ENCODE peak calls at places on chromosome 16, in ten cellular contexts. P is neural progenitor cell, R is GM12864, W is lower lobe of right lung, Z is AG09309, J is adrenal gland, H is cardiac muscle cell, G is endothelial cell, D is upper lobe of right lung, C is pancreas. X is an unnamed sample.

GRCh38 chr16:49932449-49932848 is 76.5 kb upstream of the ZNF423 start:
- DNase-seq in P (no peak), R (no peak), W (no peak), Z (no peak), J (no peak), H (no peak), G (no peak), D (no peak), C (no peak), X (no peak)

GRCh38 chr16:11743308-11744074 is 834 bp upstream of the TXNDC11 start:
- DNase-seq in P (no peak), R (no peak), W (peak; percentile 78), Z (no peak), J (peak; percentile 56), H (peak; percentile 84), G (peak; percentile 4), D (peak; percentile 77), C (no peak), X (peak; percentile 56)

GRCh38 chr16:67245674-67246080 is 1.6 kb downstream of the FHOD1 start:
- DNase-seq in P (no peak), R (no peak), W (no peak), Z (no peak), J (no peak), H (no peak), G (no peak), D (no peak), C (no peak), X (no peak)

GRCh38 chr16:27252206-27252585 is 16.4 kb downstream of the NSMCE1 start:
- DNase-seq in P (no peak), R (no peak), W (no peak), Z (no peak), J (no peak), H (no peak), G (no peak), D (no peak), C (no peak), X (no peak)

GRCh38 chr16:1309888-1310831 is 724 bp downstream of the UBE2I start:
- DNase-seq in P (no peak), R (no peak), W (peak; percentile 73), Z (no peak), J (peak; percentile 77), H (peak; percentile 52), G (no peak), D (peak; percentile 87), C (no peak), X (no peak)

GRCh38 chr16:88437367-88437964 is 15.6 kb upstream of the ZFPM1 start:
- DNase-seq in P (peak; percentile 87), R (no peak), W (peak; percentile 69), Z (no peak), J (no peak), H (peak; percentile 43), G (peak; percentile 75), D (peak; percentile 83), C (peak; percentile 79), X (peak; percentile 83)

GRCh38 chr16:80718480-80719220 is 85.7 kb downstream of the CDYL2 start:
- DNase-seq in P (peak; percentile 20), R (no peak), W (no peak), Z (no peak), J (peak; percentile 45), H (peak; percentile 33), G (no peak), D (no peak), C (peak; percentile 68), X (no peak)

GRCh38 chr16:6926762-6927161 is 405.9 kb upstream of the RBFOX1 start:
- DNase-seq in P (peak; percentile 64), R (no peak), W (no peak), Z (no peak), J (no peak), H (no peak), G (no peak), D (no peak), C (no peak), X (peak; percentile 37)

GRCh38 chr16:17481741-17482140 is 11.0 kb upstream of the XYLT1 start:
- DNase-seq in P (no peak), R (no peak), W (no peak), Z (no peak), J (no peak), H (no peak), G (no peak), D (no peak), C (no peak), X (peak; percentile 73)

GRCh38 chr16:20789130-20789529 is 17.1 kb downstream of the ERI2 start:
- DNase-seq in P (no peak), R (no peak), W (no peak), Z (no peak), J (no peak), H (no peak), G (no peak), D (no peak), C (no peak), X (no peak)

GRCh38 chr16:25176136-25176535 is 40.6 kb upstream of the AQP8 start:
- DNase-seq in P (no peak), R (no peak), W (no peak), Z (no peak), J (peak; percentile 18), H (no peak), G (no peak), D (peak; percentile 36), C (no peak), X (no peak)
- TF ChIP-seq CTCF in P (no peak), R (no peak), W (no peak), Z (no peak), J (no peak), H (peak; percentile 3), G (no peak), D (no peak), C (no peak), X (no peak)

DNA sequence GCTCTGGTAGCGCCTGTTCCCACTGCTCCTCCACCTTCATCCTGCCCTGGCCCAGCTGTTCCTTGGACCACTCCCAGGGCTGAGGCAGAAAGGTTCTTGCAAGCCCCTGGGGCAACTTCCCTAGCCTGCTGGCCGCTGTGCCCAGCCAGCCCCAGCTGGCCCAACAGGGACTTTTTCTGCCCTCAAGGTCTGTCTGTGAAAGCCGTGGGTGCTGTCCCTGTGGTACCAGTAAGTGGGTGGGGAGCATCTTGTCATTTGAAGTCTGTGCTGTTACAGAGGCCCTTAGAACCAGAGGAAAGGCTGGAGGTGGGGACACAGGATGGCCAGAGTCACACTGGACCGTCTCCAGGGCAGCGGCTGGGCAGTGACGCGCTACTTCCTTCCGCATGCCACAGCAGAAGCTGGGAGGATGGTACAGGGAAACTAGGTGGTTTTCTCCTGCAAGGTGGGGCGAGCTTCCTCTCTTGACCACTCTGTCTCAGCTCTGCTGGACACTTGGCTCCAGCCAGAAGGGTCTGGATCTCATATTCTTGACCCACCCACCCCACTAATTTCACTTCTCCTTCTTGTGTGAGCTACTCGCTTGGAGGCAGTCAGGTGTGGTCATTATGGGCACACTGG is 87.8 kb downstream of the PLCG2 start:
- DNase-seq in P (no peak), R (no peak), W (peak; percentile 81), Z (no peak), J (peak; percentile 69), H (no peak), G (no peak), D (peak; percentile 79), C (no peak), X (no peak)
- TF ChIP-seq CTCF in P (no peak), R (no peak), W (no peak), Z (no peak), J (no peak), H (no peak), G (no peak), D (no peak), C (no peak), X (no peak)

GRCh38 chr16:24568392-24568791 is 29.0 kb downstream of the RBBP6 start:
- DNase-seq in P (no peak), R (no peak), W (no peak), Z (peak; percentile 5), J (no peak), H (peak; percentile 29), G (no peak), D (no peak), C (no peak), X (no peak)
- TF ChIP-seq CTCF in P (peak; percentile 19), R (no peak), W (no peak), Z (peak; percentile 34), J (peak; percentile 38), H (peak; percentile 22), G (peak; percentile 15), D (peak; percentile 24), C (no peak), X (no peak)

GRCh38 chr16:89972244-89973234 is 24.0 kb downstream of the DEF8 start:
- DNase-seq in P (peak; percentile 97), R (no peak), W (peak; percentile 96), Z (peak; percentile 42), J (peak; percentile 90), H (peak; percentile 95), G (peak; percentile 96), D (peak; percentile 97), C (peak; percentile 95), X (peak; percentile 92)
- TF ChIP-seq CTCF in P (peak; percentile 19), R (peak; percentile 13), W (peak; percentile 22), Z (no peak), J (no peak), H (no peak), G (no peak), D (no peak), C (no peak), X (no peak)

GRCh38 chr16:5575121-5575520 is 477.5 kb upstream of the EEF2KMT start:
- DNase-seq in P (no peak), R (no peak), W (no peak), Z (no peak), J (no peak), H (no peak), G (no peak), D (no peak), C (no peak), X (no peak)
- TF ChIP-seq CTCF in P (no peak), R (no peak), W (no peak), Z (no peak), J (no peak), H (no peak), G (no peak), D (no peak), C (no peak), X (no peak)

GRCh38 chr16:14632693-14633569 is at the start of gene BFAR:
- DNase-seq in P (peak; percentile 98), R (peak; percentile 93), W (peak; percentile 99), Z (peak; percentile 73), J (peak; percentile 99), H (peak; percentile 99), G (peak; percentile 99), D (peak; percentile 100), C (peak; percentile 99), X (peak; percentile 97)
- TF ChIP-seq CTCF in P (no peak), R (no peak), W (no peak), Z (no peak), J (no peak), H (no peak), G (no peak), D (no peak), C (no peak), X (no peak)

GRCh38 chr16:3004781-3005284 is 7.9 kb upstream of the CLDN9 start:
- DNase-seq in P (peak; percentile 38), R (no peak), W (no peak), Z (no peak), J (no peak), H (no peak), G (no peak), D (peak; percentile 83), C (peak; percentile 79), X (peak; percentile 76)
- TF ChIP-seq CTCF in P (no peak), R (no peak), W (no peak), Z (no peak), J (no peak), H (no peak), G (no peak), D (no peak), C (no peak), X (no peak)